ENCODE peak calls at places on chromosomes 1 and 21, in eight cellular contexts. One of them, this sample, is unnamed. For H3K36me3, H3K4me1 and H3K9me3, the result is how much of the 10 kb centered on the place peaks cover.

GRCh38 chr1:179083031-179083345 is 1.1 kb downstream of the TOR3A start:
- DNase-seq in mucosa of descending colon: no peak
- DNase-seq in adipocyte: peak
- DNase-seq in aorta: no peak
- DNase-seq in hepatocyte: no peak
- DNase-seq in IMR-90: peak
- DNase-seq in pancreas: no peak
- DNase-seq in CD8-positive, alpha-beta memory T cell: peak
- DNase-seq in this sample: no peak

GRCh38 chr1:205369621-205370230 is 13.0 kb upstream of the KLHDC8A start:
- DNase-seq in aorta: no peak
- DNase-seq in mucosa of descending colon: no peak
- DNase-seq in CD8-positive, alpha-beta memory T cell: no peak
- DNase-seq in IMR-90: peak
- DNase-seq in pancreas: peak
- DNase-seq in adipocyte: no peak
- DNase-seq in hepatocyte: no peak
- DNase-seq in this sample: peak

GRCh38 chr1:221822591-221822990 is 80.7 kb upstream of the DUSP10 start:
- DNase-seq in pancreas: no peak
- DNase-seq in aorta: no peak
- DNase-seq in CD8-positive, alpha-beta memory T cell: no peak
- DNase-seq in adipocyte: no peak
- DNase-seq in hepatocyte: no peak
- DNase-seq in mucosa of descending colon: no peak
- DNase-seq in IMR-90: no peak
- DNase-seq in this sample: no peak

GRCh38 chr21:29805110-29805509 is 134.7 kb downstream of the GRIK1 start:
- DNase-seq in hepatocyte: peak
- DNase-seq in IMR-90: no peak
- DNase-seq in adipocyte: no peak
- DNase-seq in pancreas: no peak
- DNase-seq in aorta: no peak
- DNase-seq in CD8-positive, alpha-beta memory T cell: no peak
- DNase-seq in mucosa of descending colon: no peak
- DNase-seq in this sample: no peak

GRCh38 chr1:15157524-15158399 is 4.2 kb downstream of the TMEM51 start:
- DNase-seq in aorta: no peak
- DNase-seq in pancreas: no peak
- DNase-seq in CD8-positive, alpha-beta memory T cell: no peak
- DNase-seq in mucosa of descending colon: no peak
- DNase-seq in adipocyte: no peak
- DNase-seq in hepatocyte: no peak
- DNase-seq in IMR-90: no peak
- DNase-seq in this sample: no peak

GRCh38 chr1:11961230-11961629 is 19.0 kb upstream of the MFN2 start:
- DNase-seq in mucosa of descending colon: no peak
- DNase-seq in hepatocyte: peak
- DNase-seq in adipocyte: peak
- DNase-seq in CD8-positive, alpha-beta memory T cell: no peak
- DNase-seq in pancreas: no peak
- DNase-seq in aorta: no peak
- DNase-seq in IMR-90: no peak
- DNase-seq in this sample: no peak

GRCh38 chr1:214581785-214582184 is 21.2 kb upstream of the CENPF start:
- DNase-seq in pancreas: no peak
- DNase-seq in hepatocyte: no peak
- DNase-seq in mucosa of descending colon: no peak
- DNase-seq in aorta: no peak
- DNase-seq in CD8-positive, alpha-beta memory T cell: no peak
- DNase-seq in IMR-90: peak
- DNase-seq in adipocyte: peak
- DNase-seq in this sample: no peak

GRCh38 chr1:236425031-236425663 is 31.1 kb downstream of the EDARADD start:
- DNase-seq in IMR-90: no peak
- DNase-seq in hepatocyte: no peak
- DNase-seq in mucosa of descending colon: no peak
- DNase-seq in aorta: no peak
- DNase-seq in pancreas: no peak
- DNase-seq in adipocyte: no peak
- DNase-seq in CD8-positive, alpha-beta memory T cell: peak
- DNase-seq in this sample: no peak

GRCh38 chr1:61606448-61607312 is 118.3 kb downstream of the TM2D1 start:
- DNase-seq in IMR-90: no peak
- DNase-seq in hepatocyte: no peak
- DNase-seq in adipocyte: no peak
- DNase-seq in pancreas: no peak
- DNase-seq in mucosa of descending colon: peak
- DNase-seq in aorta: peak
- DNase-seq in CD8-positive, alpha-beta memory T cell: no peak
- DNase-seq in this sample: no peak

GRCh38 chr1:178645826-178646200 is 79.2 kb upstream of the RALGPS2 start:
- DNase-seq in IMR-90: peak
- DNase-seq in mucosa of descending colon: no peak
- DNase-seq in pancreas: no peak
- DNase-seq in hepatocyte: no peak
- DNase-seq in CD8-positive, alpha-beta memory T cell: no peak
- DNase-seq in adipocyte: peak
- DNase-seq in aorta: no peak
- DNase-seq in this sample: no peak

GRCh38 chr1:89912073-89912472 is 82.8 kb upstream of the ZNF326 start:
- DNase-seq in adipocyte: no peak
- DNase-seq in IMR-90: no peak
- DNase-seq in mucosa of descending colon: no peak
- DNase-seq in pancreas: no peak
- DNase-seq in hepatocyte: no peak
- DNase-seq in aorta: no peak
- DNase-seq in CD8-positive, alpha-beta memory T cell: no peak
- DNase-seq in this sample: no peak

GRCh38 chr1:114729782-114730181 is 13.2 kb upstream of the NRAS start:
- DNase-seq in hepatocyte: no peak
- DNase-seq in adipocyte: no peak
- DNase-seq in mucosa of descending colon: no peak
- DNase-seq in aorta: no peak
- DNase-seq in CD8-positive, alpha-beta memory T cell: no peak
- DNase-seq in IMR-90: no peak
- DNase-seq in pancreas: no peak
- DNase-seq in this sample: no peak
- H3K36me3 ChIP-seq in hepatocyte: under half
- H3K36me3 ChIP-seq in adipocyte: half or more
- H3K36me3 ChIP-seq in mucosa of descending colon: under half
- H3K36me3 ChIP-seq in aorta: under half
- H3K36me3 ChIP-seq in CD8-positive, alpha-beta memory T cell: half or more
- H3K36me3 ChIP-seq in IMR-90: under half
- H3K36me3 ChIP-seq in pancreas: under half
- H3K36me3 ChIP-seq in this sample: half or more

DNA sequence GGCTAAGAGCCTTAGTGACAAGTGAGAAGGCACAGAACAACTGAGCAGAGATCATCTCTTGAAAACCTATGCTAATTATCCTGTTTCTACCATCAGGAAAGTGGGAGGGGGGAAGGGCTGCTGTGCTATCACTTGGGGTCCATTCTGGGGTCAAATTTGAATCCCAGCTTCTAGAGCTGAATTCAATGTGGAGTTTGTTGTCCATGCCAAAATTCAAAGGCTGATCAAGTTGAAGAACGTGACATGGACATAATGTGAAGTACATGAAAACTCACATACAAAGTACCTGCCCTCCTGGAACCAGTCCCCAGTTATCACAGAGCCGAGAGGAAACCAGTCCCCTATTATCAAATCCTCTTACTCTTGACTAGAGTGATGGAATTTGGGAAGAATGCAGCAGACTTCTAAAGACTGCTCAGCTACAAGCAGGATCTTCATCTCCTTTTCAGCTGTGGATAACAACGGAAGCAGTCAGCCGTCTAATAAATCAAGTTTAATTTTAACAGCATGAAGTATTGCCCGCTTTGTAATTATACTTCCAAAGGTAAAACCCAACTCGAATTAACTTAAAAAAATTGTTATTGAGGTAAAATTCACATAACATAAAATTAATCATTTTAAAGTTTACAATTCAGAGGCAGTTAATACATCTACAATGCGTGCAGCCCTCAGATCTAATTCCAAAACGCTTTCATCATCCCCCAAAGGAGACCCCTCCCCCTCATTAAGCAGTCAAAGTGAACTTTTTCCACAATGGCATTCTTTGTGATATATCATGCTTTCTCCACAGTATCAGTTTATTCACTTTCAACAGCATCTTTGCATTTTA is 78.4 kb downstream of the SLC45A1 start:
- DNase-seq in pancreas: no peak
- DNase-seq in aorta: no peak
- DNase-seq in IMR-90: peak
- DNase-seq in CD8-positive, alpha-beta memory T cell: no peak
- DNase-seq in mucosa of descending colon: no peak
- DNase-seq in adipocyte: peak
- DNase-seq in hepatocyte: no peak
- DNase-seq in this sample: no peak
- H3K4me1 ChIP-seq in pancreas: under half
- H3K4me1 ChIP-seq in aorta: under half
- H3K4me1 ChIP-seq in IMR-90: under half
- H3K4me1 ChIP-seq in CD8-positive, alpha-beta memory T cell: half or more
- H3K4me1 ChIP-seq in mucosa of descending colon: under half
- H3K4me1 ChIP-seq in adipocyte: half or more
- H3K4me1 ChIP-seq in hepatocyte: under half
- H3K4me1 ChIP-seq in this sample: under half

GRCh38 chr1:4063516-4063915 is 163.4 kb upstream of the C1orf174 start:
- DNase-seq in aorta: peak
- DNase-seq in hepatocyte: no peak
- DNase-seq in IMR-90: no peak
- DNase-seq in pancreas: no peak
- DNase-seq in CD8-positive, alpha-beta memory T cell: no peak
- DNase-seq in mucosa of descending colon: no peak
- DNase-seq in adipocyte: no peak
- DNase-seq in this sample: no peak

GRCh38 chr1:4062992-4063391 is 162.9 kb upstream of the C1orf174 start:
- DNase-seq in adipocyte: no peak
- DNase-seq in pancreas: no peak
- DNase-seq in hepatocyte: no peak
- DNase-seq in IMR-90: no peak
- DNase-seq in aorta: peak
- DNase-seq in mucosa of descending colon: no peak
- DNase-seq in CD8-positive, alpha-beta memory T cell: no peak
- DNase-seq in this sample: no peak

GRCh38 chr1:4062560-4062959 is 162.5 kb upstream of the C1orf174 start:
- DNase-seq in aorta: peak
- DNase-seq in pancreas: no peak
- DNase-seq in IMR-90: no peak
- DNase-seq in adipocyte: no peak
- DNase-seq in CD8-positive, alpha-beta memory T cell: no peak
- DNase-seq in mucosa of descending colon: no peak
- DNase-seq in hepatocyte: no peak
- DNase-seq in this sample: no peak

GRCh38 chr1:4062041-4062440 is 162.0 kb upstream of the C1orf174 start:
- DNase-seq in adipocyte: no peak
- DNase-seq in hepatocyte: no peak
- DNase-seq in pancreas: no peak
- DNase-seq in CD8-positive, alpha-beta memory T cell: no peak
- DNase-seq in IMR-90: no peak
- DNase-seq in aorta: peak
- DNase-seq in mucosa of descending colon: no peak
- DNase-seq in this sample: no peak

GRCh38 chr1:4064150-4064889 is 164.2 kb upstream of the C1orf174 start:
- DNase-seq in aorta: no peak
- DNase-seq in mucosa of descending colon: no peak
- DNase-seq in IMR-90: no peak
- DNase-seq in adipocyte: no peak
- DNase-seq in CD8-positive, alpha-beta memory T cell: no peak
- DNase-seq in hepatocyte: no peak
- DNase-seq in pancreas: no peak
- DNase-seq in this sample: no peak
- H3K9me3 ChIP-seq in aorta: under half
- H3K9me3 ChIP-seq in mucosa of descending colon: under half
- H3K9me3 ChIP-seq in IMR-90: under half
- H3K9me3 ChIP-seq in adipocyte: under half
- H3K9me3 ChIP-seq in CD8-positive, alpha-beta memory T cell: under half
- H3K9me3 ChIP-seq in hepatocyte: under half
- H3K9me3 ChIP-seq in pancreas: under half
- H3K9me3 ChIP-seq in this sample: under half

GRCh38 chr1:183569801-183570200 is 20.5 kb downstream of the NCF2 start:
- DNase-seq in aorta: no peak
- DNase-seq in CD8-positive, alpha-beta memory T cell: no peak
- DNase-seq in mucosa of descending colon: no peak
- DNase-seq in IMR-90: no peak
- DNase-seq in pancreas: no peak
- DNase-seq in adipocyte: no peak
- DNase-seq in hepatocyte: no peak
- DNase-seq in this sample: no peak

GRCh38 chr1:183570451-183570850 is 19.8 kb downstream of the NCF2 start:
- DNase-seq in adipocyte: no peak
- DNase-seq in pancreas: no peak
- DNase-seq in IMR-90: no peak
- DNase-seq in hepatocyte: no peak
- DNase-seq in CD8-positive, alpha-beta memory T cell: no peak
- DNase-seq in aorta: no peak
- DNase-seq in mucosa of descending colon: no peak
- DNase-seq in this sample: no peak

GRCh38 chr1:183569141-183569540 is 21.1 kb downstream of the NCF2 start:
- DNase-seq in adipocyte: peak
- DNase-seq in aorta: no peak
- DNase-seq in mucosa of descending colon: no peak
- DNase-seq in hepatocyte: peak
- DNase-seq in CD8-positive, alpha-beta memory T cell: no peak
- DNase-seq in pancreas: no peak
- DNase-seq in IMR-90: peak
- DNase-seq in this sample: no peak

GRCh38 chr1:183567584-183567983 is 22.7 kb downstream of the NCF2 start:
- DNase-seq in adipocyte: no peak
- DNase-seq in pancreas: peak
- DNase-seq in IMR-90: peak
- DNase-seq in aorta: no peak
- DNase-seq in CD8-positive, alpha-beta memory T cell: no peak
- DNase-seq in mucosa of descending colon: peak
- DNase-seq in hepatocyte: no peak
- DNase-seq in this sample: no peak

DNA sequence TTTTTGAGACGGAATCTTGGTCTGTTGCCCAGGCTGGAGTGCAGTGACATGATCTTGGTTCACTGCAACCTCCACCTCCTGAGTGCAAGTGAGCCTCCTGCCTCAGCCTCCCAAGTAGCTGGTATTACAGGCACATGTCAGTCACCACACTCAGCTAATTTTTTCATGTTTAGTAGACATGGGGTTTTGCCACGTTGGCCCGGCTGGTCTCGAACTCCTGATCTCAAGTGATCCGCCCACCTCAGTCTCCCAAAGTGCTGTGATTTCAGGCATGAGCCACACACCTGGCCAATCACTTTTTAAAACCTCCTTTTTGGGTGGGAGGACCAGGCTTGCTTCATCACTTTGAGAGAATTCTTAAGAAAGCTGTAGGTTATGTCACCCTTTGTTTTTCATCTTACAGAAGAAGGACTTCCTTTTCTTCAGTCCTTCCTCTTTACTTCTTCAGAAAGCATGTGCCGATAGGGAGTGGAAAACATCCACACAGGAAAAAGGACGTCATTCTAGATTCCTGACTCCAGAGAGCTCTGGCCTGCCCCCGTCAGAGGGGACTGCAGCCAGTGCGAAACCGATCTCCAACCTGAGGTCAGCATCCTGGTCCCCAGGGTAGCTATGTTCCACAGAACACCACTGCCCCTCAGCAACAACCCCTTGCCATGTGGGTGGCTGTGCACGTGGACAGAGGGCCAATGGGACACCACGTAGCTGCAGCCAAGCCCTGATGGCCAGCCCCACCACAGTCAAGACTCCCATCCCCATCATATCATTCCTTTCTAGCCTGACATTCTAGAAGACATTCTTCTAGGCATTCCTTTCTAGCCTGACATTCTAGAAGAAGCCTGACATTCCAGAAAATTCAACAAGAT is 21.9 kb downstream of the NCF2 start:
- DNase-seq in CD8-positive, alpha-beta memory T cell: no peak
- DNase-seq in pancreas: peak
- DNase-seq in IMR-90: no peak
- DNase-seq in aorta: no peak
- DNase-seq in adipocyte: no peak
- DNase-seq in mucosa of descending colon: no peak
- DNase-seq in hepatocyte: no peak
- DNase-seq in this sample: no peak
- H3K36me3 ChIP-seq in CD8-positive, alpha-beta memory T cell: under half
- H3K36me3 ChIP-seq in pancreas: under half
- H3K36me3 ChIP-seq in IMR-90: under half
- H3K36me3 ChIP-seq in aorta: under half
- H3K36me3 ChIP-seq in adipocyte: under half
- H3K36me3 ChIP-seq in mucosa of descending colon: under half
- H3K36me3 ChIP-seq in hepatocyte: under half
- H3K36me3 ChIP-seq in this sample: under half